ENCODE peak calls at places on chromosomes 4 and X, in eight cellular contexts. E is stomach; T is WTC11; O is activated B cell treated with CpG ODN at 0.5 μM for 24 hours; C is AG09309; K is CD8-positive, alpha-beta T cell; H is left ventricle myocardium inferior; S is lower leg skin. Q is an unnamed sample.

GRCh38 chr4:87559090-87559837 is 30.1 kb upstream of the SPARCL1 start:
- DNase-seq in C (no peak), H (no peak), O (no peak), S (no peak), E (peak; percentile 26), T (peak; percentile 22), K (peak; percentile 22), Q (no peak)

GRCh38 chr4:23888421-23889319 is 1.2 kb downstream of the PPARGC1A start:
- DNase-seq in S (no peak), C (no peak), H (no peak), K (no peak), E (no peak), T (no peak), O (no peak), Q (no peak)

GRCh38 chr4:186844059-186844681 is 120.5 kb upstream of the FAT1 start:
- DNase-seq in O (no peak), S (no peak), T (no peak), C (peak; percentile 35), E (no peak), H (peak; percentile 19), K (no peak), Q (no peak)

GRCh38 chrX:69379412-69379811 is 124.7 kb upstream of the NALF2 start:
- DNase-seq in O (no peak), H (no peak), C (no peak), T (no peak), S (no peak), K (no peak), E (no peak), Q (no peak)

GRCh38 chr4:80266902-80267380 is 477 bp downstream of the FGF5 start:
- DNase-seq in H (no peak), K (no peak), E (no peak), O (no peak), T (peak; percentile 38), S (no peak), C (no peak), Q (peak; percentile 49)

GRCh38 chr4:133812236-133812635 is 389.4 kb downstream of the PABPC4L start:
- DNase-seq in E (no peak), H (no peak), S (no peak), T (no peak), C (no peak), O (no peak), K (no peak), Q (peak; percentile 9)

GRCh38 chr4:138090145-138090917 is 151.8 kb downstream of the SLC7A11 start:
- DNase-seq in K (no peak), H (peak; percentile 21), C (peak; percentile 44), O (no peak), T (peak; percentile 46), E (peak; percentile 50), S (peak; percentile 53), Q (peak; percentile 51)

GRCh38 chr4:2689114-2689513 is 67.0 kb downstream of the TNIP2 start:
- DNase-seq in S (no peak), O (no peak), T (no peak), K (no peak), C (no peak), E (no peak), H (no peak), Q (no peak)

GRCh38 chr4:153555730-153556440 is 89.7 kb downstream of the TMEM131L start:
- DNase-seq in C (no peak), S (no peak), O (no peak), K (no peak), H (peak; percentile 90), E (peak; percentile 60), T (no peak), Q (no peak)

GRCh38 chr4:180539284-180539683 is 1703.9 kb upstream of the TENM3 start:
- DNase-seq in C (no peak), S (no peak), T (no peak), O (no peak), H (no peak), E (no peak), K (no peak), Q (no peak)

GRCh38 chrX:1422135-1422465 is 30.2 kb upstream of the SLC25A6 start:
- DNase-seq in O (no peak), T (no peak), E (no peak), H (no peak), C (no peak), K (no peak), S (no peak), Q (no peak)

GRCh38 chr4:66927937-66928336 is 617.4 kb downstream of the CENPC start:
- DNase-seq in T (no peak), H (no peak), C (no peak), S (no peak), O (no peak), E (no peak), K (no peak), Q (no peak)

GRCh38 chr4:82797048-82797590 is 1.5 kb downstream of the SCD5 start:
- DNase-seq in S (no peak), K (no peak), O (no peak), E (no peak), T (peak; percentile 40), H (no peak), C (no peak), Q (peak; percentile 28)

GRCh38 chr4:47668810-47669408 is 169.0 kb downstream of the CORIN start:
- DNase-seq in E (no peak), S (no peak), K (no peak), T (no peak), H (no peak), C (peak; percentile 21), O (no peak), Q (no peak)

GRCh38 chr4:3657917-3658913 is 108.0 kb upstream of the ADRA2C start:
- DNase-seq in S (no peak), T (no peak), E (no peak), K (no peak), C (peak; percentile 33), H (peak; percentile 28), O (no peak), Q (no peak)

GRCh38 chrX:143788265-143788664 is 67.7 kb upstream of the SPANXN2 start:
- DNase-seq in K (no peak), S (no peak), E (no peak), O (no peak), T (no peak), C (no peak), H (no peak), Q (no peak)
- TF ChIP-seq CTCF in K (no peak), S (no peak), E (peak; percentile 11), O (no peak), T (no peak), C (peak; percentile 53), H (no peak), Q (peak; percentile 38)

DNA sequence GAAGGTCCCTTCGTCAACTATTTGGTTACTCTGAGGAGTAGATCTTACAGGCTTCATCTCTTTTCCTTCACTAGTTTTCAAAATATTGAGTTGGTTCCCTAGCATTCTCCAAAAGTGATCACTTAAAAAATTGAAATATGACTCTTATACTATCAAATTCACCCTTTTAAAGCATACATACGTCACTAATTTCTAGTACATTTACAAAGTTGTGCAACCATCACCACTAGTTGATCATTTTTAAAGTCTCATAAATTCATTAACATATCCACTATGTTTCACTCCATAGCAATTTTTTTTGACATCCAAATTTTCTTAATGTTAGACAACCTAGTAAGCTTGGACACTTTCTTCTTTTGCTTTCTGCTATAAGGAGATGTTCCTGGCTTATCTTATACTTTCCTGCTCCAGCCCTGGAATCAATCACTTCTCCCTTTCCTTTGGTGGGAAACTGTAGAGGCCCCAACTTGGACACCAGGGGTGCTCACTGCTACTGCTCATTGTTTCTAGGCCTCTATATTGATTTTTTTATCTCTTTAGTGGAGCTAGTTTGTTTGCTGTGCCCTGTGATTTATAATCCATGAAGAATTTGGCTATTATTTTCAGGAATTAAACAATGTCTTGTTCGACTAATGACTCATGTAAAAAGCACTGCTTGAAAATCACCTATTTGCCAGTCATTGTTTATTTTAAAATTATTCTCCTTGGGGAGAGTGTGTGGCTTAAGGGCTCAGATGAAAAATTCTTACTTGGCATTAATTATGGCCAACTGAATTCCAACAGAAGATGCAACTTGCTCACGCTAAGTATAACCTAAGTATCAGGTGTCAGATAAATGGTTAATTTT is 4.0 kb upstream of the ZFX start:
- DNase-seq in C (peak; percentile 27), O (no peak), H (no peak), S (no peak), E (no peak), K (no peak), T (no peak), Q (no peak)
- TF ChIP-seq CTCF in C (peak; percentile 31), O (no peak), H (no peak), S (no peak), E (no peak), K (no peak), T (no peak), Q (no peak)

GRCh38 chr4:40737882-40738281 is 11.9 kb upstream of the NSUN7 start:
- DNase-seq in K (no peak), H (no peak), C (no peak), T (no peak), E (no peak), O (no peak), S (no peak), Q (no peak)

GRCh38 chr4:40739347-40739746 is 10.4 kb upstream of the NSUN7 start:
- DNase-seq in C (no peak), S (no peak), E (no peak), H (no peak), K (no peak), O (no peak), T (no peak), Q (no peak)

GRCh38 chr4:40734497-40734896 is 15.3 kb upstream of the NSUN7 start:
- DNase-seq in C (no peak), T (no peak), O (no peak), K (no peak), E (no peak), S (no peak), H (no peak), Q (no peak)

GRCh38 chr4:40733752-40734151 is 16.0 kb upstream of the NSUN7 start:
- DNase-seq in E (no peak), T (no peak), H (no peak), K (no peak), C (no peak), O (no peak), S (no peak), Q (no peak)

DNA sequence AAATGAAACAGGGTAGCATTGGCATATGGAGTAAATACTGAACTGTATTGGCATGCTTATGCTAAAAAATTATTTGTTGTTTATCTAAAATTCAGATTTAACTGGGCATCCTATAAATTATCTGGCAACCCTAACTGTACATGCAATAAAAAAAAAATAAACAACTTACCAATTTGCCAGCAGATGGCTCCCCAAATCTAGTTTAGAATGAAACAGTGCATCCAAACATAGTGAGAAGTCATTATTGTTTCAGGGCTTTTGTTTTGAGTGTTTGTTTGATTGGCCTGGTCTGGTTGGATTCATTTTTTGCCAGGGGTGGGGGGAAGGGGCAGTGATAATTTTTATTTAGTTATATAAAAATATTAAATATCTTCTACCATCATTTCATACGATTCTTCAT is 12.8 kb upstream of the NSUN7 start:
- DNase-seq in E (no peak), K (no peak), O (no peak), T (no peak), C (peak; percentile 10), S (no peak), H (no peak), Q (no peak)
- TF ChIP-seq CTCF in E (peak; percentile 29), K (no peak), O (no peak), T (no peak), C (peak; percentile 35), S (no peak), H (peak; percentile 44), Q (no peak)

GRCh38 chr4:42844422-42844821 is 48.1 kb upstream of the GRXCR1 start:
- DNase-seq in H (no peak), O (no peak), K (no peak), S (no peak), E (no peak), C (no peak), T (no peak), Q (no peak)

GRCh38 chr4:42845586-42845985 is 46.9 kb upstream of the GRXCR1 start:
- DNase-seq in O (no peak), C (no peak), H (no peak), E (no peak), K (no peak), S (no peak), T (no peak), Q (no peak)

GRCh38 chr4:42843694-42844093 is 48.8 kb upstream of the GRXCR1 start:
- DNase-seq in T (no peak), E (no peak), O (no peak), H (no peak), K (no peak), S (no peak), C (no peak), Q (no peak)
- TF ChIP-seq CTCF in T (no peak), E (no peak), O (no peak), H (no peak), K (no peak), S (no peak), C (no peak), Q (no peak)

Q was measured in glutamatergic neuron.